ENCODE peak calls at places on chromosomes 6 and 20, in ten cellular contexts. P, A, U, E, F, C, S, K, X and D are unnamed samples.
A peak's percentile ranks its signal among the peaks of the same experiment; 100 is the strongest.

GRCh38 chr6:3887150-3887700 is 38.1 kb downstream of the FAM50B start:
- DNase-seq in P (no peak), A (no peak), U (no peak), E (no peak), F (no peak), C (no peak), S (no peak), K (no peak), X (no peak), D (no peak)

GRCh38 chr6:328184-328670 is 35.9 kb downstream of the DUSP22 start:
- DNase-seq in P (peak; percentile 63), A (peak; percentile 27), U (no peak), E (peak; percentile 39), F (peak; percentile 41), C (no peak), S (no peak), K (peak; percentile 59), X (no peak), D (peak; percentile 82)

GRCh38 chr6:160007118-160007517 is 38.2 kb downstream of the IGF2R start:
- DNase-seq in P (no peak), A (no peak), U (no peak), E (no peak), F (no peak), C (no peak), S (no peak), K (no peak), X (no peak), D (no peak)

GRCh38 chr20:36925234-36925633 is 26.3 kb downstream of the SAMHD1 start:
- DNase-seq in P (no peak), A (no peak), U (no peak), E (no peak), F (no peak), C (no peak), S (no peak), K (no peak), X (no peak), D (no peak)

GRCh38 chr6:16717275-16717942 is 43.9 kb downstream of the ATXN1 start:
- DNase-seq in P (no peak), A (no peak), U (no peak), E (no peak), F (no peak), C (no peak), S (no peak), K (no peak), X (no peak), D (no peak)

GRCh38 chr6:42947950-42948349 is 12.6 kb upstream of the GNMT start:
- DNase-seq in P (no peak), A (no peak), U (no peak), E (no peak), F (no peak), C (no peak), S (no peak), K (no peak), X (no peak), D (no peak)

GRCh38 chr20:3727333-3728035 is 5.0 kb upstream of the HSPA12B start:
- DNase-seq in P (no peak), A (no peak), U (no peak), E (no peak), F (no peak), C (no peak), S (no peak), K (no peak), X (no peak), D (no peak)

GRCh38 chr20:62425281-62426058 is 1.9 kb downstream of the RBBP8NL start:
- DNase-seq in P (no peak), A (no peak), U (no peak), E (no peak), F (no peak), C (no peak), S (no peak), K (no peak), X (no peak), D (no peak)

GRCh38 chr20:63580796-63581461 is 6.9 kb upstream of the HELZ2 start:
- DNase-seq in P (no peak), A (no peak), U (no peak), E (no peak), F (peak; percentile 75), C (no peak), S (peak; percentile 71), K (peak; percentile 39), X (peak; percentile 43), D (no peak)

GRCh38 chr20:58470336-58470978 is 44.7 kb downstream of the APCDD1L start:
- DNase-seq in P (no peak), A (no peak), U (no peak), E (no peak), F (no peak), C (no peak), S (no peak), K (no peak), X (no peak), D (no peak)

GRCh38 chr6:79515436-79515835 is 21.8 kb downstream of the LCA5 start:
- DNase-seq in P (no peak), A (no peak), U (no peak), E (no peak), F (no peak), C (no peak), S (no peak), K (no peak), X (no peak), D (no peak)